ENCODE peak calls at places on chromosomes 4 and X, in seven cellular contexts. W is astrocyte of the cerebellum, J is fibroblast of pulmonary artery, P is OCI-LY7, N is astrocyte, M is A549, O is Panc1. T is an unnamed sample.

GRCh38 chr4:41257257-41257900 is 651 bp downstream of the UCHL1 start:
- DNase-seq in O (no peak), N (peak), M (peak), P (peak), W (no peak), J (peak), T (peak)

GRCh38 chrX:49162620-49163019 is at the start of gene MAGIX:
- DNase-seq in P (no peak), W (no peak), O (no peak), N (no peak), J (no peak), M (no peak), T (no peak)

GRCh38 chrX:96721398-96721797 is 36.8 kb downstream of the DIAPH2 start:
- DNase-seq in J (no peak), W (no peak), N (no peak), P (no peak), O (no peak), M (no peak), T (no peak)

GRCh38 chrX:120790118-120790517 is 85.5 kb downstream of the CT47B1 start:
- DNase-seq in N (peak), O (peak), J (peak), P (peak), M (peak), W (peak), T (no peak)

GRCh38 chr4:38230821-38231583 is 270.8 kb downstream of the PTTG2 start:
- DNase-seq in P (no peak), J (no peak), N (no peak), O (no peak), W (no peak), M (no peak), T (no peak)

GRCh38 chr4:107380190-107380589 is 339.8 kb downstream of the PAPSS1 start:
- DNase-seq in M (no peak), N (no peak), O (no peak), J (no peak), P (no peak), W (no peak), T (no peak)

GRCh38 chr4:3411676-3412075 is 30.1 kb upstream of the HGFAC start:
- DNase-seq in J (no peak), W (no peak), P (no peak), N (no peak), O (no peak), M (no peak), T (no peak)

GRCh38 chr4:157779084-157779483 is 393.7 kb downstream of the GASK1B start:
- DNase-seq in O (no peak), P (no peak), J (no peak), M (no peak), N (no peak), W (no peak), T (no peak)

GRCh38 chr4:106898621-106899230 is 137.4 kb downstream of the DKK2 start:
- DNase-seq in N (peak), W (peak), J (peak), P (peak), O (peak), M (peak), T (no peak)

GRCh38 chrX:132270021-132270420 is 50.8 kb upstream of the RAP2C start:
- DNase-seq in M (no peak), W (no peak), O (no peak), J (no peak), P (no peak), N (no peak), T (no peak)

GRCh38 chr4:159071178-159071968 is 31.5 kb upstream of the RAPGEF2 start:
- DNase-seq in P (no peak), M (peak), N (peak), O (no peak), J (peak), W (peak), T (no peak)

GRCh38 chrX:139126493-139126892 is 404.0 kb upstream of the F9 start:
- DNase-seq in N (no peak), J (no peak), O (no peak), M (peak), W (no peak), P (peak), T (no peak)

GRCh38 chr4:30719363-30720020 is 677 bp upstream of the PCDH7 start:
- DNase-seq in O (no peak), P (no peak), N (peak), J (peak), M (peak), W (no peak), T (no peak)

GRCh38 chr4:116480486-116480990 is 604.8 kb downstream of the TRAM1L1 start:
- DNase-seq in N (no peak), O (no peak), P (no peak), W (no peak), J (no peak), M (no peak), T (no peak)

GRCh38 chrX:113260474-113260873 is 419.8 kb upstream of the AMOT start:
- DNase-seq in W (no peak), N (no peak), M (no peak), P (no peak), O (no peak), J (peak), T (no peak)

GRCh38 chr4:10403633-10404445 is 53.4 kb downstream of the ZNF518B start:
- DNase-seq in M (peak), J (peak), N (peak), P (peak), W (peak), O (peak), T (no peak)

GRCh38 chrX:42803320-42803719 is 25.4 kb upstream of the PPP1R2C start:
- DNase-seq in O (no peak), N (peak), W (no peak), J (peak), M (no peak), P (no peak), T (no peak)

GRCh38 chr4:185834088-185834487 is 22.1 kb upstream of the SORBS2 start:
- DNase-seq in N (no peak), P (no peak), W (no peak), M (no peak), J (no peak), O (no peak), T (no peak)

GRCh38 chrX:43679778-43680177 is 23.7 kb downstream of the MAOA start:
- DNase-seq in O (no peak), P (no peak), N (no peak), M (no peak), W (no peak), J (peak), T (no peak)

GRCh38 chr4:40475609-40476008 is 140.5 kb downstream of the CHRNA9 start:
- DNase-seq in J (no peak), M (peak), W (no peak), O (no peak), P (no peak), N (no peak), T (no peak)

GRCh38 chr4:17781072-17781830 is at the start of gene FAM184B:
- DNase-seq in J (no peak), O (no peak), M (no peak), P (no peak), N (peak), W (no peak), T (no peak)

GRCh38 chr4:44713125-44713524 is 13.2 kb downstream of the GNPDA2 start:
- DNase-seq in N (no peak), W (no peak), M (no peak), O (no peak), J (no peak), P (no peak), T (no peak)

GRCh38 chr4:159487284-159487747 is 384.4 kb downstream of the RAPGEF2 start:
- DNase-seq in J (peak), P (peak), N (peak), O (peak), W (peak), M (peak), T (no peak)

GRCh38 chr4:41693629-41694028 is 54.9 kb downstream of the PHOX2B start:
- DNase-seq in M (peak), J (peak), W (peak), O (peak), N (peak), P (peak), T (no peak)

GRCh38 chr4:8910100-8910821 is 38.6 kb upstream of the HMX1 start:
- DNase-seq in W (no peak), O (no peak), J (no peak), M (no peak), N (no peak), P (no peak), T (no peak)

GRCh38 chrX:41238543-41238942 is 95.4 kb upstream of the DDX3X start:
- DNase-seq in W (no peak), P (no peak), N (peak), O (no peak), J (peak), M (peak), T (no peak)

GRCh38 chr4:113444386-113444785 is 317.2 kb downstream of the CAMK2D start:
- DNase-seq in N (peak), O (no peak), M (no peak), P (no peak), W (peak), J (peak), T (no peak)

DNA sequence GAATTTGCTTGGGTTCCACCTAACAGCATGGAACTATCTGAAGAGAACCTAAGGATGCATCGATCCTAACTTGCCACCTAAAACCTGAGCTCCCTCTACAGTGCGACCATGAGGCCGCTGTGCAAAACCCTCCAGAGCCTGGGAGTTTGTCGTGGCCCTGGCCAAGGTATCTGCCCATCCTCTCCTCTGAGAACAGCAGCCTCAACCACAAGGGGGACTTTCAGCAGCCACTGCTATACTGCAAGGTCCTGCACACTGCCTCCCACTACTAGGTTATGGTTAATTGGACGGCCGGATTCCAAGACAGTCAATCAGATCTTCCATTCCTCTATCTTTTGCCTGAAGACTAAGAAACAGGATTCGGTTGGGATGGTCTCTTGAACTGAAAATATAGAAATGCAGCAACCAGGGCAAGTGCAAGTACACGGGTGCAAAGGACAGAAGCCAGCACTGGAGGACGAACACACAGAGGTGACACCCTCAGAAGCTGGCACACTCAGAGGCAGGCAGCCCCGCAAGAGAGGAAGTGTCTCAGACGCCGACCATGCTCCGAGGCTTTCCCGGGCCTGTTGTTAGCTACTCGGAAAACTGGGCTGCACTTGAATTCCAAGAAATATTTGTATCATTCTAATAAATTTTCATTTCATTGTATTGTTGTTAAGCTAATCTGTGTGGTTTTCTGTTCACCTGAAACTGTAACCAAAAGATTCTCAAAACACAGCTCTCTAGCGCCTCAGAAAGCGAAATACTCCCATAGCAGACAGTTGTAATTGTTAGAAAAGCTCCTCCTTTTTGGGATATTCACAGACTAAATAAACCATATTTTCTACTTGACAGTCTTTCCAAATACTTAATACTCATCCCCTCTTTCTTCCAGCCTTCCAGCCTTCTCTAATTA is 63.3 kb downstream of the AFAP1 start:
- DNase-seq in M (peak), J (peak), N (peak), W (no peak), O (no peak), P (no peak), T (no peak)
- TF ChIP-seq CTCF in M (peak), J (peak), N (peak), W (peak), O (peak), P (peak), T (peak)

DNA sequence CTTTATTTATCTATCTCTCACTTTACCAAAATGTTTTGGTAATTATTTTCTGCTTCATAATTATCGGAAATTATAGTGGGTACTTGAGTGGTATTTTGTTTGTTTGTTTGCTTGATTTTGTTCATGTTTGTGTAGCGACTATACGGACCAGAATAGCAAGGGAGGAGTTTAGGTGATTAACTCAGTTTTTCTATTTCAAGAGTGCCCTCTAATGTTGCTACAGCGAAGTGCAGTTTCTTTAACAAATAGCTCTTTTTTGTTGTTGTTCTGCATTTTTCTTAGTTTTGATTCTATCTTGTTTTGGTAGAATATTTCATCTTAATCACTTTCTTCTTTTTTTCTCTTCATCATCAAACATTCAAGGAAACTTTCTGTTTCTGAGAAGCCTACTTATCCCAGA is 40.8 kb upstream of the QRFPR start:
- DNase-seq in M (no peak), J (peak), P (no peak), W (no peak), N (no peak), O (no peak), T (peak)
- TF ChIP-seq CTCF in M (peak), J (peak), P (peak), W (peak), N (peak), O (peak), T (peak)

DNA sequence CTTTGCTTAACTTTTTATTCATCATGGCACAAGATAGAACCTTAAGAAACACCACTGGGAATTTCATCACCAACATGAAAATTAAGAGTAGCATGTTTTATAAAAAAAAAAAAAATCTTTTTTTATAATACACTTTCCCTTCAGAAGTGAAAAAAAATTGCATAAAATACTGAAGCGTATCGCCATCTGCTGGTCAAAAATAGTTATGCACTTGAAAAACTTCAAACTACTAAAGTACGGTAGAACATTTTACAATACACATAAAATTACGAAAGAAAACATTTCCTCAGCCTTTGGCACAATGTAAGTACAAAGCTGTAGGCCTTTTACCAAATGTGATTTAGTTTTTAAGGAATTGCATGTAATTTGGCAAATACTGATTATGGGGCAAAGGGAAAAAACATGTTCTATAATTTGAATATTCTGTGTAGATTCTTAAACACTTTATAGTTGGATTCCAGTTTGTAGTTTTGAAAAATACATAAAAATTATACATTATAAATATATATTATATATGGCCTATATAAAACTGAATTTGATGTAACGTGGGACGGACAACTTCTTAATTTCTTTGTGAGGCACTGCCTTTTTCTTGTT is 26.5 kb downstream of the HCCS start:
- DNase-seq in J (peak), N (peak), W (peak), O (no peak), P (peak), M (peak), T (no peak)
- TF ChIP-seq CTCF in J (peak), N (peak), W (peak), O (peak), P (peak), M (peak), T (peak)

GRCh38 chr4:139767585-139767984 is 102.0 kb downstream of the MGST2 start:
- DNase-seq in M (no peak), O (no peak), P (no peak), W (no peak), N (no peak), J (no peak), T (no peak)
- TF ChIP-seq CTCF in M (no peak), O (no peak), P (no peak), W (no peak), N (no peak), J (no peak), T (no peak)

GRCh38 chrX:70033348-70033747 is 16.4 kb downstream of the AWAT2 start:
- DNase-seq in W (no peak), P (peak), M (peak), N (no peak), O (no peak), J (peak), T (no peak)
- TF ChIP-seq CTCF in W (peak), P (peak), M (peak), N (peak), O (peak), J (peak), T (peak)

DNA sequence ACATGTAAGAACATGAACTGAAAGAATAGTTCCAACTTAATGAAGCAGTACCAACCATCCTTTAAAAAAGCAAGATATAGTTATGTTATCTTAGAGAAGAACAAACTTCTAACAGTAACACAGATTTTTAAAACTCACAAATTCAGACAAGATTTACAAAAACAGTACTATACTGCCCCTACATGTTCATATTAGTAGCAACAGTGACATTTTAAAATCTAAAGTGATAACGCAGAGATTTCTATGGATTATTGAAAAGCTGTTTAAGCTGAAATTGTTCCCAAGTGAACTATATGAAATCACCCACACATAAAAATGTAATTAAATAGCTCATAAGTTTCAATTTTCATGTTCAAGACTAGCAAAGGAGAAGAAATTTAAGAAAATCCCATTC is 166.0 kb downstream of the FBXW7 start:
- DNase-seq in N (no peak), W (no peak), P (no peak), J (no peak), O (no peak), M (no peak), T (no peak)
- TF ChIP-seq CTCF in N (peak), W (no peak), P (peak), J (peak), O (no peak), M (peak), T (peak)

DNA sequence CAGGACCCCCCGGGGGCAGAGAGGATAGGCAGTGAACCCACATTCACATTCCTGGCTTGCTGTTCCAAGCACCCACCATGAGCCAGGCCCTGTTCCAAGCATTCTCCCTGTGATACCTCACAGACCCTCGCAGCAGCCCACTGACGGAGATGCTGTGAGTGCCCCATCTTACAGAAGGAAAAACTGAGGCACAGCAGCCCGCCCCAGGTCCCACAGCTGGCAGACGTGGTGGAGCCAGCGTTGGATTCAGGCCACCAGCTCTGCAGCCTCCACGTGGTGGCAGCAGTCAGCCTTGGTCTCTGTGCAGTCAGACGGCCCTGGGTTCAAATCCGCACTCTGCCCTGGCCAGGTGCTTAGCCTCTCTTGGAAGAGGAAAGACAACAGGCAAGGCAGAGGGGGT is 16.8 kb downstream of the MAN2B2 start:
- DNase-seq in P (peak), M (peak), J (no peak), N (no peak), O (no peak), W (no peak), T (no peak)
- TF ChIP-seq CTCF in P (peak), M (no peak), J (no peak), N (no peak), O (no peak), W (no peak), T (peak)